ENCODE peak calls at places on chromosomes 7 and 10, in nine cellular contexts. X, M, E, S, L, Y, O, G and U are unnamed samples.

GRCh38 chr7:48710995-48711394 is 213.4 kb upstream of the CDC14C start:
- DNase-seq in X (no peak), M (no peak), E (no peak), S (no peak), L (no peak), Y (no peak), O (no peak), G (no peak), U (no peak)

GRCh38 chr10:11178606-11179221 is 161.0 kb downstream of the CELF2 start:
- DNase-seq in X (no peak), M (peak), E (peak), S (peak), L (peak), Y (no peak), O (peak), G (peak), U (peak)

GRCh38 chr7:158327571-158328180 is 259.9 kb downstream of the PTPRN2 start:
- DNase-seq in X (no peak), M (no peak), E (no peak), S (no peak), L (no peak), Y (peak), O (no peak), G (no peak), U (no peak)

GRCh38 chr10:75234683-75235374 is 928 bp downstream of the COMTD1 start:
- DNase-seq in X (no peak), M (no peak), E (peak), S (no peak), L (peak), Y (no peak), O (no peak), G (no peak), U (no peak)

GRCh38 chr10:46094931-46095755 is 49.1 kb upstream of the MSMB start:
- DNase-seq in X (no peak), M (no peak), E (no peak), S (no peak), L (no peak), Y (no peak), O (no peak), G (no peak), U (no peak)

GRCh38 chr7:29609162-29610030 is 45.8 kb downstream of the PRR15 start:
- DNase-seq in X (peak), M (peak), E (no peak), S (peak), L (peak), Y (no peak), O (no peak), G (peak), U (peak)

GRCh38 chr10:75293456-75293840 is 57.7 kb upstream of the COMTD1 start:
- DNase-seq in X (no peak), M (no peak), E (no peak), S (peak), L (no peak), Y (no peak), O (no peak), G (no peak), U (no peak)

GRCh38 chr7:38002689-38003088 is 82.2 kb downstream of the EPDR1 start:
- DNase-seq in X (peak), M (peak), E (no peak), S (no peak), L (no peak), Y (no peak), O (no peak), G (no peak), U (no peak)

GRCh38 chr7:30430777-30431176 is 47.8 kb downstream of the NOD1 start:
- DNase-seq in X (no peak), M (no peak), E (no peak), S (no peak), L (no peak), Y (no peak), O (no peak), G (no peak), U (no peak)

GRCh38 chr10:130512936-130513335 is 376.7 kb downstream of the GLRX3 start:
- DNase-seq in X (no peak), M (no peak), E (no peak), S (no peak), L (no peak), Y (no peak), O (no peak), G (no peak), U (no peak)

GRCh38 chr7:133706016-133706415 is 421.1 kb upstream of the LRGUK start:
- DNase-seq in X (no peak), M (no peak), E (no peak), S (no peak), L (no peak), Y (no peak), O (no peak), G (no peak), U (no peak)

GRCh38 chr10:79246209-79246581 is 101.1 kb upstream of the PPIF start:
- DNase-seq in X (no peak), M (peak), E (no peak), S (peak), L (no peak), Y (peak), O (no peak), G (no peak), U (peak)

GRCh38 chr7:101177644-101178043 is 2.4 kb downstream of the NAT16 start:
- DNase-seq in X (no peak), M (no peak), E (no peak), S (no peak), L (no peak), Y (no peak), O (no peak), G (no peak), U (no peak)

GRCh38 chr10:101579516-101579870 is 8.6 kb downstream of the POLL start:
- DNase-seq in X (no peak), M (no peak), E (no peak), S (no peak), L (no peak), Y (no peak), O (no peak), G (no peak), U (no peak)

GRCh38 chr7:1288390-1288995 is 55.8 kb downstream of the UNCX start:
- DNase-seq in X (no peak), M (no peak), E (no peak), S (no peak), L (no peak), Y (no peak), O (no peak), G (no peak), U (no peak)

GRCh38 chr10:100607439-100607838 is 71.7 kb downstream of the HIF1AN start:
- DNase-seq in X (no peak), M (no peak), E (no peak), S (no peak), L (no peak), Y (no peak), O (no peak), G (no peak), U (no peak)

GRCh38 chr7:17526621-17527020 is 228.2 kb downstream of the AHR start:
- DNase-seq in X (no peak), M (peak), E (no peak), S (no peak), L (no peak), Y (no peak), O (no peak), G (no peak), U (no peak)

GRCh38 chr7:119720541-119720940 is 552.4 kb upstream of the KCND2 start:
- DNase-seq in X (peak), M (peak), E (no peak), S (peak), L (no peak), Y (no peak), O (no peak), G (peak), U (peak)

GRCh38 chr7:98266840-98267239 is 14.6 kb upstream of the BRI3 start:
- DNase-seq in X (peak), M (peak), E (no peak), S (peak), L (no peak), Y (no peak), O (no peak), G (peak), U (peak)

GRCh38 chr7:70764004-70764691 is 367.8 kb upstream of the GALNT17 start:
- DNase-seq in X (no peak), M (no peak), E (no peak), S (no peak), L (no peak), Y (no peak), O (no peak), G (no peak), U (no peak)

GRCh38 chr10:15180736-15181135 is 12.2 kb upstream of the NMT2 start:
- DNase-seq in X (peak), M (peak), E (no peak), S (peak), L (no peak), Y (no peak), O (no peak), G (no peak), U (no peak)

GRCh38 chr7:94423116-94423515 is 28.4 kb downstream of the COL1A2 start:
- DNase-seq in X (peak), M (peak), E (no peak), S (peak), L (no peak), Y (no peak), O (no peak), G (peak), U (peak)

GRCh38 chr10:49113741-49114141 is 1.6 kb downstream of the VSTM4 start:
- DNase-seq in X (no peak), M (no peak), E (no peak), S (no peak), L (no peak), Y (peak), O (no peak), G (no peak), U (peak)

GRCh38 chr7:56097700-56098099 is 4.9 kb upstream of the PHKG1 start:
- DNase-seq in X (peak), M (peak), E (no peak), S (peak), L (no peak), Y (no peak), O (no peak), G (peak), U (peak)

GRCh38 chr7:131233193-131233592 is 94.5 kb upstream of the MKLN1 start:
- DNase-seq in X (no peak), M (no peak), E (no peak), S (no peak), L (no peak), Y (no peak), O (no peak), G (no peak), U (no peak)

GRCh38 chr10:84348860-84349259 is 20.5 kb downstream of the CCSER2 start:
- DNase-seq in X (peak), M (peak), E (no peak), S (peak), L (no peak), Y (no peak), O (no peak), G (peak), U (peak)

GRCh38 chr10:102780246-102780645 is 36.5 kb downstream of the WBP1L start:
- DNase-seq in X (peak), M (peak), E (no peak), S (peak), L (no peak), Y (no peak), O (no peak), G (peak), U (peak)

GRCh38 chr10:106625761-106626160 is 538.7 kb downstream of the SORCS1 start:
- DNase-seq in X (no peak), M (no peak), E (no peak), S (no peak), L (no peak), Y (no peak), O (no peak), G (no peak), U (no peak)

GRCh38 chr10:86286591-86287421 is 79.8 kb downstream of the GRID1 start:
- DNase-seq in X (no peak), M (no peak), E (no peak), S (no peak), L (no peak), Y (peak), O (no peak), G (no peak), U (no peak)

GRCh38 chr7:102396710-102397019 is 502 bp downstream of the PRKRIP1 start:
- DNase-seq in X (no peak), M (no peak), E (no peak), S (no peak), L (no peak), Y (no peak), O (no peak), G (no peak), U (no peak)

GRCh38 chr7:122038904-122039303 is 105.1 kb downstream of the AASS start:
- DNase-seq in X (peak), M (peak), E (no peak), S (peak), L (no peak), Y (no peak), O (no peak), G (peak), U (no peak)

GRCh38 chr10:115167716-115168115 is 74.6 kb downstream of the ATRNL1 start:
- DNase-seq in X (no peak), M (no peak), E (no peak), S (no peak), L (no peak), Y (no peak), O (no peak), G (no peak), U (no peak)

GRCh38 chr10:44308935-44309334 is 76.0 kb downstream of the CXCL12 start:
- DNase-seq in X (no peak), M (no peak), E (no peak), S (no peak), L (no peak), Y (no peak), O (no peak), G (no peak), U (no peak)

GRCh38 chr10:61663466-61663865 is 737 bp downstream of the CABCOCO1 start:
- DNase-seq in X (peak), M (no peak), E (no peak), S (no peak), L (no peak), Y (no peak), O (no peak), G (no peak), U (no peak)

GRCh38 chr7:48875300-48875916 is 48.9 kb upstream of the CDC14C start:
- DNase-seq in X (peak), M (peak), E (no peak), S (peak), L (peak), Y (no peak), O (no peak), G (peak), U (peak)

GRCh38 chr10:5663692-5664427 is 2.5 kb downstream of the ASB13 start:
- DNase-seq in X (no peak), M (no peak), E (no peak), S (no peak), L (no peak), Y (no peak), O (no peak), G (no peak), U (no peak)

GRCh38 chr10:5668429-5668828 is 2.0 kb upstream of the ASB13 start:
- DNase-seq in X (no peak), M (no peak), E (no peak), S (no peak), L (no peak), Y (no peak), O (no peak), G (no peak), U (no peak)

GRCh38 chr10:5669609-5670008 is 3.2 kb upstream of the ASB13 start:
- DNase-seq in X (no peak), M (no peak), E (no peak), S (no peak), L (no peak), Y (no peak), O (no peak), G (no peak), U (no peak)

GRCh38 chr10:5665380-5666323 is 743 bp downstream of the ASB13 start:
- DNase-seq in X (no peak), M (peak), E (no peak), S (peak), L (peak), Y (no peak), O (no peak), G (no peak), U (peak)

DNA sequence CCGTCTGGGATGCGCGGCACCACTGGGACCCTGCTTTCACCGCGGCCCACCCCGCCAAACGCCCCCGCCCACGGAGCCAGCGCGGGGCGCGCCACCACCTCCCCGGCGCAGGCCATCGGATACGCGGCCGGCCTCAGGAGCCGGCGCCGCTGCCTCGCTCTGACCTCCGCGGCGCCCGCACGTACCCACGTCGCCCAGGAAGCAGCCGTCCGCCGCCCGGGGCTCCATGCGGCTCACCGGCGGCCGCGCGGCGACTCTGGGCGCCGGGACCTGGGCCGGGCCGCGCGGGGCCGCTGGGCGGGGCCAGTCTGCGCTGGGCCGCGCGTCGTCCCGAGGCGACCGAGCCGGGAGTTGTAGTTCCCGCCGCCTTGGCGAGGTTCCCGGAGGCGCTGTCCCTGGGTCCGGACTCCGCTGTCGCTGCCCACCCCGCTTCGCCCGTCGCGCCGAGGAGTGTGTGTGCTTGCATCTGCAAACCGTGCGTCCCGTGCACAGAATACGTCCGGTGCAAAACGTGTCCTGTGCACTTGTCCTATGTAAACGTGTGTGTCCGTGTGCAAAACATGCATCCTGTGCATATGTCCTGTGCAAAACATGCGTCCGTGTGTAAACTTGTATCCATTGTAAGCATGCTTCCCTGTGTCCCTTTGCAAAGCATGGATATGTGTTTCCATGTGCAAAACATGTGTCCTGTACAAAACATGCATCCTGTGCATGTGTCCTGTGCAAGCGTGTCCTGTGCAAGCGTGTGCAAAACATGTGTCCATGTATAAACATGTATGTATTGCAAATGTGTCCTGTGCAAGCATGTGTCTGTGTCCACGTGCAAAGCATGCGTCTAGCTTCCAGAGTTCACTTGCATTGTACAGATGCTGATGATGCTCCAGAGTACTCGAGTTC is at the start of gene ASB13:
- DNase-seq in X (peak), M (peak), E (peak), S (peak), L (peak), Y (no peak), O (peak), G (peak), U (peak)
- TF ChIP-seq CTCF in X (no peak), M (no peak), E (no peak), S (no peak), L (no peak), Y (no peak), O (no peak), G (no peak), U (no peak)

DNA sequence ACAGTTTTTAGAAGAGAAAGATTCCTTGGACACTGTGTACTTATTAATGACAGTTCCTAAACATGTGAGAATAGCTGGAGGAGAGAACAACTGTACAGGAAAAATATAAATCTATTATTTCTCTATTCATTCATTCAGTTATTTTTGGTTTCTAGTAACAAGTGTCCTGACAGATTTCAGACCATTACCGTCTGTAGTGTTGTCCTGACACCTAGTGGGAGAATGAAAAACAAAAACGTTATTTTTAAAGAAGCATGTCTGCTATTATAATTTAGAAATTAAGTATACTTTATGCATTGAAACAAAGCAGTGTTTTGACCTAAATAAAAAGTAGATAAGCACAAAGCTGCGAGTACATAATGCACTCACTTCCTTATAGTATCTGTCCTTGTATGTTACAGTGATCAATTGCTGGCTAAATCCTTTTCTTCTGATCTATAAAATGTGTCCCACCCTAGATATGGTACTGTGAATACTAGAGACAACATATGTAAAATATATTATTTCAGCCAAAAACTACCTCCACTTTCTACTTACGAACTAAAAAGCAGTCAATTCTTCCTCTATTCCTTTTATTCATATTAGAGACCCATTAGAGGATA is 575.6 kb downstream of the ARL4A start:
- DNase-seq in X (peak), M (peak), E (no peak), S (peak), L (no peak), Y (no peak), O (peak), G (peak), U (peak)
- TF ChIP-seq CTCF in X (peak), M (peak), E (peak), S (peak), L (peak), Y (peak), O (peak), G (peak), U (peak)

DNA sequence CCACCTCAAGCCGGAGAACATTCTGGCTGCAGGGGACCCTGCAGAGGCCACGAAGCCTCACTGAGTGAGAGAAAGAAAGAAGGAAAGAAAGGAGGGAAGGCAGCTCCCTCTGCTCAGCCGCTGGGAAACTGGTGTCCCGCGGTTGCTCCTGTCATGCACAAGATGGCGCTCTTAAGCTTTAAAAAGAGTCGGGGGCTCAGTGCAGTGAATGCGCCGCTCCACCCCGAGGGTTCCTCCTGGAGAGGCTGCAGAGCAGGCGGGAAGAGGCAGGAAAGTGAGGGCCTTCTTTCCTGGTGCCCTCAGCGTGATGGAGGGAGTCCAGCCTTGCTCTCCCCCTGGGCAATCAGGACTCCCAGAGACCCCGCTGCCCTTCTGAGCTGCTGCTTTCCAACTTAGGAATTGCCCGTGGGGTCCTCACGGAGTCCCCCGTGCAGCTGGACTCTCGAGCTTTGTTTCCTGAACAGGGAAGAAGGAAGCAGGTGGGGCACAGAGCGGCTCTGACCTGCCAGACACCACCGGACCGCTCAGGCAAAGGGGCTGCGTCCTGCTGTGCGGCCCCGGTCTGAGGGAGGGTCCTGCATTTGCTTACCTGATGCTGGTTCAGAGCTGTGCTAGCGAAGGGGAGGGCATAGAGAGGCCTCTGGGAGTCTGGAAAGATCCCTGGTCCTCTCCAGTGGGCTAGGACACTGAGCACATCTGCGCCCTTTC is 141.9 kb upstream of the MKI67 start:
- DNase-seq in X (peak), M (no peak), E (no peak), S (peak), L (no peak), Y (no peak), O (no peak), G (no peak), U (no peak)
- TF ChIP-seq CTCF in X (peak), M (no peak), E (peak), S (peak), L (no peak), Y (peak), O (no peak), G (peak), U (peak)

GRCh38 chr10:77907900-77908717 is 18.4 kb downstream of the DLG5 start:
- DNase-seq in X (no peak), M (no peak), E (no peak), S (no peak), L (no peak), Y (no peak), O (no peak), G (no peak), U (no peak)
- TF ChIP-seq CTCF in X (peak), M (no peak), E (no peak), S (peak), L (no peak), Y (no peak), O (no peak), G (peak), U (no peak)

GRCh38 chr7:110090113-110090820 is 1000.7 kb upstream of the LRRN3 start:
- DNase-seq in X (peak), M (no peak), E (no peak), S (peak), L (no peak), Y (no peak), O (no peak), G (peak), U (no peak)
- TF ChIP-seq CTCF in X (peak), M (no peak), E (no peak), S (peak), L (no peak), Y (peak), O (no peak), G (peak), U (peak)

GRCh38 chr7:128939861-128940410 is 2.2 kb downstream of the IRF5 start:
- DNase-seq in X (no peak), M (no peak), E (peak), S (no peak), L (peak), Y (no peak), O (peak), G (no peak), U (no peak)
- TF ChIP-seq CTCF in X (no peak), M (no peak), E (no peak), S (no peak), L (no peak), Y (no peak), O (no peak), G (no peak), U (no peak)

GRCh38 chr7:104642551-104642950 is 314.1 kb downstream of the LHFPL3 start:
- DNase-seq in X (no peak), M (no peak), E (no peak), S (no peak), L (no peak), Y (no peak), O (no peak), G (no peak), U (no peak)

GRCh38 chr7:104643587-104644217 is 315.3 kb downstream of the LHFPL3 start:
- DNase-seq in X (peak), M (peak), E (no peak), S (peak), L (no peak), Y (no peak), O (no peak), G (no peak), U (peak)
- TF ChIP-seq CTCF in X (peak), M (peak), E (no peak), S (peak), L (peak), Y (peak), O (no peak), G (peak), U (peak)